ENCODE peak calls at places on chromosomes 11 and 22, in ten cellular contexts. B, F, O, X, P, N, M, V, E and D are unnamed samples.

GRCh38 chr11:108177570-108177969 is 44.9 kb downstream of the NPAT start:
- DNase-seq in B (no peak), F (no peak), O (no peak), X (no peak), P (no peak), N (no peak), M (no peak), V (no peak), E (no peak), D (no peak)

GRCh38 chr11:122248939-122249338 is 132.9 kb upstream of the BLID start:
- DNase-seq in B (no peak), F (no peak), O (no peak), X (no peak), P (no peak), N (no peak), M (no peak), V (no peak), E (no peak), D (no peak)

GRCh38 chr22:19579880-19580279 is 55.7 kb upstream of the CLDN5 start:
- DNase-seq in B (peak), F (no peak), O (no peak), X (no peak), P (no peak), N (peak), M (no peak), V (no peak), E (no peak), D (no peak)

GRCh38 chr11:130101661-130102060 is 32.0 kb downstream of the APLP2 start:
- DNase-seq in B (no peak), F (no peak), O (no peak), X (no peak), P (no peak), N (no peak), M (no peak), V (no peak), E (no peak), D (no peak)

GRCh38 chr11:96094156-96094555 is 170.2 kb upstream of the MTMR2 start:
- DNase-seq in B (no peak), F (no peak), O (no peak), X (no peak), P (no peak), N (no peak), M (no peak), V (no peak), E (no peak), D (no peak)

GRCh38 chr11:103007521-103007920 is 52.0 kb upstream of the MMP13 start:
- DNase-seq in B (no peak), F (no peak), O (no peak), X (no peak), P (peak), N (no peak), M (no peak), V (no peak), E (no peak), D (no peak)

GRCh38 chr22:31496735-31497146 is 405 bp downstream of the SFI1 start:
- DNase-seq in B (peak), F (no peak), O (no peak), X (peak), P (no peak), N (no peak), M (no peak), V (no peak), E (peak), D (no peak)

GRCh38 chr22:19168088-19168890 is 10.2 kb downstream of the SLC25A1 start:
- DNase-seq in B (no peak), F (no peak), O (no peak), X (no peak), P (no peak), N (no peak), M (peak), V (no peak), E (no peak), D (no peak)

GRCh38 chr11:112785717-112786116 is 175.5 kb upstream of the NCAM1 start:
- DNase-seq in B (peak), F (no peak), O (no peak), X (no peak), P (no peak), N (no peak), M (no peak), V (no peak), E (no peak), D (no peak)

GRCh38 chr22:20234314-20234682 is 33.8 kb downstream of the RTN4R start:
- DNase-seq in B (no peak), F (no peak), O (no peak), X (no peak), P (no peak), N (no peak), M (no peak), V (no peak), E (no peak), D (no peak)

GRCh38 chr11:117946842-117947526 is 17.8 kb upstream of the TMPRSS13 start:
- DNase-seq in B (peak), F (peak), O (peak), X (peak), P (peak), N (peak), M (peak), V (peak), E (peak), D (peak)

GRCh38 chr11:95549276-95549675 is 240.3 kb downstream of the FAM76B start:
- DNase-seq in B (no peak), F (no peak), O (no peak), X (no peak), P (no peak), N (no peak), M (peak), V (no peak), E (no peak), D (no peak)

GRCh38 chr11:78429209-78429608 is 11.6 kb upstream of the GAB2 start:
- DNase-seq in B (no peak), F (no peak), O (no peak), X (no peak), P (no peak), N (no peak), M (no peak), V (no peak), E (no peak), D (no peak)

GRCh38 chr11:116519499-116519898 is 253.3 kb downstream of the BUD13 start:
- DNase-seq in B (no peak), F (no peak), O (no peak), X (no peak), P (no peak), N (no peak), M (no peak), V (no peak), E (no peak), D (no peak)